ENCODE peak calls at places on chromosomes 7 and 10, in four cellular contexts. X is lower lobe of right lung, S is endothelial cell of umbilical vein, I is hepatocyte. H is an unnamed sample.

GRCh38 chr7:66735154-66735553 is 5.4 kb upstream of the RABGEF1 start:
- DNase-seq in X (no peak), S (no peak), I (no peak), H (no peak)

GRCh38 chr10:75197906-75198305 is 12.7 kb upstream of the VDAC2 start:
- DNase-seq in X (no peak), S (no peak), I (no peak), H (no peak)

GRCh38 chr7:20991544-20991943 is 204.9 kb upstream of the SP8 start:
- DNase-seq in X (no peak), S (no peak), I (no peak), H (no peak)

GRCh38 chr10:33655165-33655815 is 320.8 kb upstream of the NRP1 start:
- DNase-seq in X (no peak), S (no peak), I (no peak), H (no peak)

GRCh38 chr10:921471-922414 is 9.8 kb downstream of the LARP4B start:
- DNase-seq in X (no peak), S (no peak), I (no peak), H (no peak)

GRCh38 chr10:25682203-25682950 is 251.7 kb upstream of the MYO3A start:
- DNase-seq in X (no peak), S (peak), I (peak), H (no peak)

GRCh38 chr10:89929282-89930026 is 228.1 kb downstream of the KIF20B start:
- DNase-seq in X (no peak), S (no peak), I (no peak), H (no peak)

GRCh38 chr10:123245264-123245663 is 91.1 kb downstream of the BUB3 start:
- DNase-seq in X (no peak), S (no peak), I (no peak), H (no peak)

GRCh38 chr10:31721166-31721565 is 207.5 kb downstream of the ARHGAP12 start:
- DNase-seq in X (no peak), S (no peak), I (no peak), H (no peak)

GRCh38 chr10:73815719-73816030 is 4.3 kb upstream of the NDST2 start:
- DNase-seq in X (no peak), S (no peak), I (no peak), H (no peak)

GRCh38 chr7:38512704-38513103 is 118.5 kb downstream of the AMPH start:
- DNase-seq in X (no peak), S (peak), I (no peak), H (no peak)

GRCh38 chr7:96400518-96400917 is 78.6 kb upstream of the SLC25A13 start:
- DNase-seq in X (no peak), S (no peak), I (no peak), H (no peak)

GRCh38 chr7:1512781-1513656 is 8.8 kb upstream of the INTS1 start:
- DNase-seq in X (peak), S (peak), I (no peak), H (peak)

GRCh38 chr10:3265081-3265480 is 92.5 kb upstream of the PITRM1 start:
- DNase-seq in X (no peak), S (peak), I (no peak), H (no peak)

GRCh38 chr7:108456845-108457540 is 757 bp upstream of the NRCAM start:
- DNase-seq in X (no peak), S (no peak), I (no peak), H (no peak)

GRCh38 chr10:89792187-89792586 is 90.8 kb downstream of the KIF20B start:
- DNase-seq in X (no peak), S (peak), I (no peak), H (no peak)

GRCh38 chr10:96612052-96612830 is 25.4 kb upstream of the TM9SF3 start:
- DNase-seq in X (no peak), S (no peak), I (peak), H (no peak)

GRCh38 chr10:28628184-28628893 is 49.0 kb upstream of the BAMBI start:
- DNase-seq in X (peak), S (peak), I (peak), H (peak)

GRCh38 chr7:90680496-90680895 is 84.4 kb downstream of the CDK14 start:
- DNase-seq in X (no peak), S (no peak), I (no peak), H (no peak)

GRCh38 chr10:11165591-11166543 is 148.2 kb downstream of the CELF2 start:
- DNase-seq in X (peak), S (peak), I (peak), H (no peak)

GRCh38 chr10:69668722-69669121 is 38.7 kb downstream of the FAM241B start:
- DNase-seq in X (no peak), S (no peak), I (no peak), H (no peak)

GRCh38 chr10:33807527-33808377 is 473.3 kb upstream of the NRP1 start:
- DNase-seq in X (no peak), S (no peak), I (no peak), H (no peak)

GRCh38 chr7:1175597-1175966 is 15.6 kb upstream of the ZFAND2A start:
- DNase-seq in X (no peak), S (no peak), I (no peak), H (no peak)

GRCh38 chr10:80066809-80067208 is 11.7 kb upstream of the TMEM254 start:
- DNase-seq in X (no peak), S (no peak), I (no peak), H (no peak)

GRCh38 chr7:26497801-26498596 is 206.3 kb downstream of the SNX10 start:
- DNase-seq in X (no peak), S (no peak), I (peak), H (no peak)

GRCh38 chr7:27764109-27764508 is 24.1 kb downstream of the TAX1BP1 start:
- DNase-seq in X (no peak), S (peak), I (no peak), H (no peak)

GRCh38 chr7:52639981-52640380 is 395.5 kb upstream of the POM121L12 start:
- DNase-seq in X (no peak), S (no peak), I (no peak), H (no peak)

GRCh38 chr7:5380350-5381210 is 43.1 kb downstream of the TNRC18 start:
- DNase-seq in X (no peak), S (no peak), I (no peak), H (no peak)

GRCh38 chr10:129744134-129744895 is 219.8 kb downstream of the EBF3 start:
- DNase-seq in X (no peak), S (no peak), I (no peak), H (no peak)

GRCh38 chr7:92766461-92767003 is 69.8 kb downstream of the CDK6 start:
- DNase-seq in X (no peak), S (peak), I (peak), H (no peak)
- H3K27ac ChIP-seq in X (peak), S (no peak), I (peak), H (peak)

DNA sequence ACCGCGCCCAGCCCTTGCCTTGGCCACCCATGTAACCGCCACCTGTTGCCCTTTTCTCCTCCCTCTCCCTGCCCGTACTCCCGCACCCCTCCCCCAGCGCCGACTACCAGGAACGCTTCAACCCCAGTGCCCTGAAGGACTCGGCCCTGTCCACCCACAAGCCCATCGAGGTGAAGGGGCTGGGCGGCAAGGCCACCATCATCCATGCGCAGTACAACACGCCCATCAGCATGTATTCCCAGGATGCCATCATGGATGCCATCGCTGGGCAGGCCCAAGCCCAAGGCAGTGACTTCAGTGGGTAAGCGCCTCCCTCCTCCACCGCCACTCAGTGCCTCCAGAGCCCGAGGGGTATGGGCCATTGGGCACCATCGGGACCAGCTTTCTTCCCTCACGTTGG is 18.7 kb downstream of the LDB3 start:
- DNase-seq in X (no peak), S (no peak), I (no peak), H (no peak)
- H3K27ac ChIP-seq in X (no peak), S (no peak), I (no peak), H (no peak)

DNA sequence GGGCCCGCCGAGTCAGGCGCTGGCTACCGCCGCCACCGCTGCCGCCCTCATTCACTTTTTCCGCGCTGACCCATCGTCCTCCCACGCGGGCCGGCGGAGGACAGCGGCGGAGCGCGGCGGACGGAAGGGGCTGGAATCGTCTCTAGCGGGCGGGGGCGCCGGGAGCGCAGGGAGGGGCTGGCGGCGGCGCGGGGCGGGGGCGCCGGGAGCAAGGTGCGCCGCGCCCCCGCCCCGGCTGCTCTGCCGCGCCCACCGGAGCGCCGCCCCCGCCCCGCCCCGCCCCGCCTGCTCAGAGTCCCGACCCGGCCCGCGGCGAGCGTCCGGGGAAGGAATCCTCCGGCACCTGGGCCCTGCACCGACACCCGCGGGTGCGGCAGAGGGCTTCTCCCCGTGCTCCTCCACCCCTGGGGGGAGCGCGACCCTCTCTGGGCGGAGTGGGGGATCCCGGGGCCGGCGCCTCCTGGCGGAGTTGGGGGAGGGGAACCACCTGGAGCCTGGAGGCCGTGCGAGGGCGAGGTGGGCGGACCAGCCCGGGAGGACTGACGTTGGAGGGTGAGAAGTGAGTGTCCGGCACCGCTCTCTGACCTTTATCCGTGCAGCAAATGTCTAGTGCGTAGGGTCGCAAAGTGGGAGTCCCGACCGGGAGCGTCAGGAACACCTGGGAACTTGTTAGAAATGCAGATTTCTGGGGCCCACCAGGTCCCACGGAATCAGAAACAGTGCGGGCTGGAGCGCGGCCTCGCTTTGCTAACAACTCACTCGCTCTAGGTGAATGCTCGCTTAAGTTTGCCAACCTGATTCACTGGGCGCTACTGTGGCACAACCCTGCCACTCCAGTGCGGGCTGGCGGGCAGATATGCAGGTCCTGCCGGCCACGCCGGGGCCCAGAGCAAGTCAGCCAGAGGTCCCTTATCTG is at the start of gene COBL:
- DNase-seq in X (peak), S (no peak), I (peak), H (no peak)
- H3K27ac ChIP-seq in X (peak), S (no peak), I (peak), H (no peak)

DNA sequence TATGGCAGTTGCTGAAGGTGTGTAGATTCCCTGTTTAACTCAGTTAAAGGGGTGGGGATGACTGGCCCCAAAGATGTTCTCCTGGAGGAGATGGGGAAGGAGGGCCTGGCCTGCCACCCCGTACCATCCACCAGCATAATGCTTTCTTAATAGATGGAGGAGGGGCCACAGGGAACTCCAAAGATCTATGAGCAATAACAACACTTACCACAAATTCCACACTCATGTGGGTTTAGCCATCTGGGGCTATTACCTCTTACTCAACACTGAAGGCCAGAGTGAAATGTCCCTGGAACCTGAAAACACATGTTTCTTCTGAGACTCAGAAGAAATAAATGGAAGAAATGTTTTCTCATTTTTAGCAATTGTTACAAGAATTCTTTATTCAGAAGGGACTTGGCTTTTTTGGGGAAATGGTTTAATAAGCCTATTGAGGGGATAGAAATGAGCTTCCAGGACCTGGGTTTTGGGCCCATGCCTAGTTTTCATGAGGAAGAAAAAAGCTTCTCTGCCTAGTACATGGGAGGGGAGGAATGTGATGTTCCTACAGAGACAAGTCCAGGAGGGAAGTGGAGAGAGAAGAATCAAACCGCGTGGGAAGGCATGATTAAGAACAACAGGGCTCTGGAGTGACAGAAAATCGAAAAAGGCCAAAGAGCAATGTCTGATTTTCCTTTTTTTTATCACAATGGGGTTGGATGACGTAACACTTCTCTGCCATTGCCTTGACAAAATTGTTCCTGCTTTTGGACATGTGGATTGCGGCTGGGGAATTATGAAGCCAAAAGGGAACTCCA is 258.8 kb downstream of the CXCL12 start:
- DNase-seq in X (no peak), S (no peak), I (no peak), H (no peak)
- H3K27ac ChIP-seq in X (no peak), S (no peak), I (no peak), H (no peak)

GRCh38 chr10:119061352-119061751 is 19.3 kb downstream of the EIF3A start:
- DNase-seq in X (no peak), S (no peak), I (no peak), H (no peak)
- H3K27ac ChIP-seq in X (no peak), S (no peak), I (no peak), H (no peak)